ENCODE peak calls at places on chromosome 22, in six cellular contexts. I is endothelial cell of umbilical vein, J is neural progenitor cell, C is right atrium auricular region, Y is astrocyte of the spinal cord, T is HCT116. Z is an unnamed sample.

GRCh38 chr22:49780281-49780991 is 47.2 kb downstream of the BRD1 start:
- DNase-seq in I (no peak), J (no peak), C (no peak), Y (no peak), T (no peak), Z (no peak)

GRCh38 chr22:46484156-46484860 is 53.1 kb downstream of the CELSR1 start:
- DNase-seq in I (no peak), J (no peak), C (no peak), Y (no peak), T (no peak), Z (no peak)

GRCh38 chr22:31861226-31861840 is 83.0 kb upstream of the YWHAH start:
- DNase-seq in I (no peak), J (no peak), C (no peak), Y (no peak), T (no peak), Z (no peak)

GRCh38 chr22:48592931-48593330 is 1234.7 kb downstream of the BRD1 start:
- DNase-seq in I (no peak), J (no peak), C (no peak), Y (no peak), T (no peak), Z (no peak)

GRCh38 chr22:36352775-36353507 is 34.8 kb downstream of the MYH9 start:
- DNase-seq in I (peak), J (peak), C (peak), Y (peak), T (no peak), Z (peak)

GRCh38 chr22:35463231-35463933 is 63.4 kb downstream of the MCM5 start:
- DNase-seq in I (no peak), J (no peak), C (no peak), Y (no peak), T (no peak), Z (no peak)

GRCh38 chr22:21962655-21962949 is 10.0 kb upstream of the PPM1F start:
- DNase-seq in I (no peak), J (no peak), C (no peak), Y (no peak), T (no peak), Z (no peak)

GRCh38 chr22:32722441-32722840 is 79.1 kb upstream of the TIMP3 start:
- DNase-seq in I (no peak), J (no peak), C (no peak), Y (no peak), T (no peak), Z (no peak)

GRCh38 chr22:47433627-47434026 is 671.2 kb downstream of the TBC1D22A start:
- DNase-seq in I (no peak), J (no peak), C (peak), Y (no peak), T (no peak), Z (no peak)

GRCh38 chr22:43561421-43562178 is 149.8 kb downstream of the MPPED1 start:
- DNase-seq in I (no peak), J (no peak), C (no peak), Y (no peak), T (no peak), Z (no peak)

GRCh38 chr22:30441088-30441487 is 15.5 kb downstream of the MTFP1 start:
- DNase-seq in I (no peak), J (no peak), C (no peak), Y (no peak), T (no peak), Z (no peak)

GRCh38 chr22:46902998-46903916 is 140.8 kb downstream of the TBC1D22A start:
- DNase-seq in I (no peak), J (peak), C (peak), Y (no peak), T (no peak), Z (no peak)

GRCh38 chr22:26956346-26956745 is 299.0 kb downstream of the MIAT start:
- DNase-seq in I (no peak), J (no peak), C (no peak), Y (no peak), T (no peak), Z (no peak)

GRCh38 chr22:44628273-44628672 is 73.7 kb upstream of the PRR5 start:
- DNase-seq in I (no peak), J (no peak), C (no peak), Y (no peak), T (no peak), Z (no peak)

GRCh38 chr22:17970205-17970708 is 54.1 kb downstream of the MICAL3 start:
- DNase-seq in I (no peak), J (no peak), C (no peak), Y (peak), T (no peak), Z (no peak)

GRCh38 chr22:36563001-36563400 is 34.0 kb upstream of the EIF3D start:
- DNase-seq in I (no peak), J (no peak), C (no peak), Y (no peak), T (no peak), Z (no peak)

GRCh38 chr22:43923191-43923590 is 414 bp upstream of the PNPLA3 start:
- DNase-seq in I (peak), J (no peak), C (no peak), Y (peak), T (no peak), Z (no peak)

GRCh38 chr22:39240841-39241631 is 3.7 kb downstream of the PDGFB start:
- DNase-seq in I (peak), J (peak), C (peak), Y (no peak), T (peak), Z (no peak)

GRCh38 chr22:28716686-28717085 is 24.9 kb downstream of the CHEK2 start:
- DNase-seq in I (no peak), J (no peak), C (no peak), Y (peak), T (no peak), Z (no peak)

DNA sequence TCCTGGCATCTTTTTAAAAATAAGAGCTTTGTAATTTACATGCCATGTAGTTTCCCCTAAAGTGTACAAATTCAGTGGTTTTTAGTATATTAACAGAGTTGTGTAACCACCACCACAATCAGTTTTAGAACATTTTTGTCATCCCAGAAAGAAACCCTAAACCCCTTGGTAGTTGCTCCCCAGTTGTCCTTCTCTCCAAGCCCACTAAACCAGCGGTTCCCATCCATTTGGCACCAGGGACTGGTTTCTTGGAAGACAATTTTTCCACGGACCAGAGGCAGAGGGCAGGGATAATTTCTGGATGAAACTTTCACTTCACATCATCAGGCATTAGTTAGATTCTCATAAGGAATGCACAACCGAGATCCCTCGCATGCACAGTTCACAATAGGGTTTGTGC is 22.6 kb downstream of the CABIN1 start:
- DNase-seq in I (no peak), J (no peak), C (no peak), Y (no peak), T (no peak), Z (no peak)
- H3K4me3 ChIP-seq in I (no peak), J (no peak), C (no peak), Y (no peak), T (no peak), Z (no peak)

DNA sequence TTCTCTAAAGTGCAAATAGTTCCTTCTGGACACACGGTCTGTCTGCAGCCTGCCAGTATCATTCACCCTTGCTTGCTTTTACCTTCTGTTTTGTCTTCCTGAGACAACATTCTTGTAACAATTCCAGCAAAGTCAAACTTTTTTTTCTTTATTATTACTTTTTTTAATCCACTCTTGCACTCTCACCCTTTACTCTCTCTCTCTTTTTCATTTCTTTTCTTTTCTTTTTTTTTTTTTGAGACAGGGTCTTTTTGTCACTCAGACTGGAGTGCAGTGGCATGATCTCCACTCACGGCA is 53.7 kb downstream of the MCHR1 start:
- DNase-seq in I (no peak), J (no peak), C (no peak), Y (no peak), T (no peak), Z (no peak)
- TF ChIP-seq CTCF in I (no peak), J (no peak), C (no peak), Y (no peak), T (no peak), Z (no peak)

DNA sequence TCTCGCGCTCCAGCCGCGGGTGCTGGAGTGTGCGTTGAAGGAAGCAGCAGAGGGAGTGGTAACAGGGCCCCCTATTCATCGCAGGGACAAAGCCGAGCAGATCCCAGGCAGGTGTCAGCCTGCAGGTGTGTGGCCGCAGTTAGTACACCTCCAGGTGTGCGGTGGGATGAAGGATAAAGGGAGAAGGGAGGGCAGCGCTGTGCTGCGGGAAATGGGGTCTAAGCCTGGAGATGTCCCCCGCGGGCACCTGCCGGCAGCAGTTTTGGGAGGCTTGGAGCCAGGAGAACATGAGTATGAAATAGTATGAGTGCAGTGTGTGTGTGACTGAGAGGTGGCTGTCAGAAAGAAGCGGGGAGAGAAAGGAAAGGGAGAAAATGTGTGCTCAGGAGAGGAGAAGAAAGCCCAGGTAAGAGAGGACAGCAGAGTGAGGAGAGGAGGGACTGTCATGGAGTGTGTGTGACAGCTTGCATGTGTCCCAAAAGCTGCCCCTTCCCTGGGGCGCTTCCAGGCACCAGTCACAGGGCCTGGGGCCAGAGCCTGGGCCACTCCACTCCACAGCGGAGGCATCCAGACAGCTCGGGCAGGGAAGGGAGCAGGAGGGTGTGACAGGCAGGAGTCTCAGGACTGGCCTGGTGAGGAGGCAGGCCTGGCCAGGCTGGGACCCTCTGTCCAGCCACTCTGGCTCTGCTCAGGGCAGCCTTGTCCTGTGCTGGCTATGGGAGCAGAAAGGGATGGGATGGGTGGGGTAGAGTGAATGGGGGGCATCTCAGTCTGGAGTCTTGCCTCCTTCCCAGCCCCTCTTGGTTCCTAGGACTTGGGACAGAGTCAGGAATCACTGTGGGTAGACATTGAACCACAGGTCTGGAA is 831 bp downstream of the MMP11 start:
- DNase-seq in I (no peak), J (no peak), C (no peak), Y (no peak), T (no peak), Z (no peak)
- H3K4me3 ChIP-seq in I (peak), J (peak), C (peak), Y (peak), T (peak), Z (peak)

DNA sequence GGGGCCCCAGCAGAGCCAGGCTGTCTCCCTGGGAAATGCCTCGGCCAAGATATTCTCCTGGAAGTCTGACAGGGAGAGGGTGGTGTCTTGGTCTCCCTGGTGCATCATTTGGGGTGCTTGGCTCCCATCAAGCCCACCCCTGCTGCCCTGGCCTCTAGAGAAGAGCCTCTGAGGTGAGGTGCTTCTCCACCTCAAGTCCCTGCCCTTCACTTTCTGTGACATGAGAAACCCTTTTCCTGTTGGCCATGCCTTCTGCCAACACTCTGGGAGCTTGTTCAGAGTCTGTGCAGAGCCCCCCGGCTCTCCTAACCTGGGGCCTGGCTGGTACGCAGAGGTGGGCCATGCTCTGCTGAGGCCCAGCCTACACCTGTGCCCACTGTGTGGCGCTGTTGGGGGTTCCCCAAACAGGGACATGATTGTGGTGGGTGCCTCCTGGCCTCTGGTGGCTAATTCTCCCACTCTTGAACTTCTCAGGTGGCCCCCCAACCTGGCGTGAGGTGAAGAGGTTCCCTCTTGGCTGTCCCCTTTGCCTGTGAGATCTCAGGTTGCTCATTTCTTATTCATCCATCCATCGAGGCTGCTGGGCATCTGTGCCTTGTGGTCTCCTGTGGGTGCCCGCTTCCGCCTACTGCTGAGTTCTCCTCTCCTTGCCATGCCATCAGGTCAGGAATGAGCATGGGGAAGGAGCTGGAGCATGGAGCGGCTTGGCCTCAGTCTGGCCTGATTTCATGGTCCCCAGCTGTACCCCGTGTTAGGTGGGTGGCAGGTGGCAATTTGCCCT is 19.2 kb upstream of the DGCR8 start:
- DNase-seq in I (no peak), J (no peak), C (no peak), Y (no peak), T (no peak), Z (no peak)
- TF ChIP-seq CTCF in I (no peak), J (peak), C (no peak), Y (no peak), T (peak), Z (no peak)

Z was measured in thoracic aorta.